ENCODE peak calls at places on chromosomes 5 and 9, in seven cellular contexts. C is pancreas, V is foreskin fibroblast, A is transverse colon, Q is A673, M is tibial artery, K is SK-N-MC. S is an unnamed sample.

GRCh38 chr9:127057970-127058644 is 64.3 kb downstream of the ANGPTL2 start:
- DNase-seq in C (no peak), V (peak), A (no peak), Q (no peak), M (no peak), K (no peak), S (no peak)

GRCh38 chr5:149636861-149637246 is 55.6 kb downstream of the ARHGEF37 start:
- DNase-seq in C (peak), V (peak), A (no peak), Q (peak), M (peak), K (no peak), S (peak)

GRCh38 chr9:80775515-80775914 is 913.8 kb downstream of the TLE1 start:
- DNase-seq in C (no peak), V (peak), A (no peak), Q (no peak), M (no peak), K (no peak), S (peak)

GRCh38 chr9:123871781-123872180 is 58.1 kb downstream of the DENND1A start:
- DNase-seq in C (no peak), V (peak), A (no peak), Q (no peak), M (no peak), K (no peak), S (no peak)

GRCh38 chr5:1750469-1750868 is 49.2 kb downstream of the MRPL36 start:
- DNase-seq in C (no peak), V (no peak), A (no peak), Q (no peak), M (peak), K (no peak), S (no peak)

GRCh38 chr9:134627417-134628353 is 13.9 kb upstream of the COL5A1 start:
- DNase-seq in C (no peak), V (no peak), A (no peak), Q (no peak), M (no peak), K (no peak), S (no peak)

GRCh38 chr9:127928232-127929043 is 2.1 kb downstream of the PIP5KL1 start:
- DNase-seq in C (no peak), V (no peak), A (no peak), Q (no peak), M (no peak), K (no peak), S (no peak)

GRCh38 chr5:128271859-128272446 is 188.4 kb downstream of the SLC12A2 start:
- DNase-seq in C (no peak), V (peak), A (no peak), Q (no peak), M (no peak), K (no peak), S (peak)

GRCh38 chr5:119583684-119584083 is 45.7 kb upstream of the FAM170A start:
- DNase-seq in C (no peak), V (no peak), A (no peak), Q (no peak), M (no peak), K (no peak), S (peak)

GRCh38 chr9:70159630-70160029 is 99.1 kb upstream of the SMC5 start:
- DNase-seq in C (no peak), V (no peak), A (no peak), Q (no peak), M (no peak), K (no peak), S (no peak)

GRCh38 chr9:134679616-134680392 is 38.2 kb downstream of the COL5A1 start:
- DNase-seq in C (no peak), V (no peak), A (no peak), Q (no peak), M (no peak), K (no peak), S (no peak)

GRCh38 chr5:39209924-39210323 is 9.4 kb downstream of the FYB1 start:
- DNase-seq in C (no peak), V (no peak), A (peak), Q (no peak), M (no peak), K (no peak), S (no peak)

GRCh38 chr5:90518666-90519065 is 10.7 kb downstream of the LYSMD3 start:
- DNase-seq in C (no peak), V (peak), A (no peak), Q (peak), M (no peak), K (peak), S (no peak)

GRCh38 chr5:151618907-151619306 is 27.8 kb upstream of the FAT2 start:
- DNase-seq in C (no peak), V (no peak), A (no peak), Q (no peak), M (no peak), K (no peak), S (no peak)

GRCh38 chr5:151619812-151620462 is 28.8 kb upstream of the FAT2 start:
- DNase-seq in C (no peak), V (no peak), A (no peak), Q (peak), M (no peak), K (no peak), S (no peak)

GRCh38 chr5:151622367-151623097 is 31.4 kb upstream of the FAT2 start:
- DNase-seq in C (no peak), V (peak), A (no peak), Q (no peak), M (no peak), K (no peak), S (peak)

GRCh38 chr5:151617841-151618710 is 26.9 kb upstream of the FAT2 start:
- DNase-seq in C (no peak), V (no peak), A (no peak), Q (no peak), M (no peak), K (no peak), S (no peak)

GRCh38 chr5:151620463-151620844 is 29.3 kb upstream of the FAT2 start:
- DNase-seq in C (no peak), V (no peak), A (no peak), Q (peak), M (no peak), K (no peak), S (no peak)
- H3K4me3 ChIP-seq in C (no peak), V (no peak), A (no peak), Q (no peak), M (no peak), K (peak), S (no peak)

GRCh38 chr5:135385576-135385975 is 13.5 kb downstream of the MACROH2A1 start:
- DNase-seq in C (no peak), V (no peak), A (no peak), Q (no peak), M (no peak), K (no peak), S (no peak)

GRCh38 chr5:135387629-135387960 is 11.4 kb downstream of the MACROH2A1 start:
- DNase-seq in C (no peak), V (no peak), A (no peak), Q (no peak), M (no peak), K (no peak), S (peak)

GRCh38 chr5:135384898-135385297 is 14.1 kb downstream of the MACROH2A1 start:
- DNase-seq in C (no peak), V (no peak), A (no peak), Q (no peak), M (no peak), K (no peak), S (no peak)

GRCh38 chr5:135386886-135387628 is 12.0 kb downstream of the MACROH2A1 start:
- DNase-seq in C (no peak), V (peak), A (peak), Q (peak), M (no peak), K (no peak), S (peak)

GRCh38 chr5:135386096-135386495 is 12.9 kb downstream of the MACROH2A1 start:
- DNase-seq in C (no peak), V (peak), A (no peak), Q (no peak), M (no peak), K (no peak), S (no peak)
- H3K4me3 ChIP-seq in C (no peak), V (no peak), A (no peak), Q (no peak), M (no peak), K (no peak), S (no peak)

DNA sequence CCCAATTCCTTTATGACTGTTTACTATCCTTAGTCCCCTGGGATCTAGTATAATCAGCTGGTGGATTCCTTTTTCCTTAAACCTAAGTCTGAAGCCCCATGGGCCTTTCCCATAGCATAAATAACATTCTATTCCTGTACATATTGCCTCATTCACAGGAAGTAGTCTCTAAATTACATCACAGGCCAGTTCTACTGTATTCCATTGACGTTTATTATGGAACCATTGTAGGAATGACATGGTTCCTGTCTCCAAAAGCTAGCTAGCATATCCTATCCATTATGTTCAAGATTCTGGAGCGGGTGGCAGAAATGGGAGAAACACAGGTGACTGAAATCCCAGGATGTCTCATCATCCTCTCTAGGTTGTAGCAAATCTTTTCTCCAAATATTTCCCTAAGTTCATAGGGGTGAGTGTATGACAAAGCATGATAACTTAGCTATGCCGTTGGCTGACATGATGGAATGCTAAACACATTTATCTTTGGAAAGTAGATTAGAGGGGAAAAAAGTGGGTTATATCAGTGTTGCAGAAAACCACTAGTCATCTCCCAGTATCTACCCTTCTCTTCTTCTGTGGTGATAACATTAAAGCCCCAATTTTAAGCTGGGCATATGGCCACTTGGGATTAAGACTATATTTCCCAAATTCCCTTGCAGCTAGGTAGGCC is 140.1 kb downstream of the FGF1 start:
- DNase-seq in C (no peak), V (no peak), A (no peak), Q (no peak), M (no peak), K (no peak), S (peak)
- H3K4me3 ChIP-seq in C (no peak), V (no peak), A (no peak), Q (no peak), M (no peak), K (no peak), S (no peak)

GRCh38 chr5:73436535-73437125 is 11.9 kb downstream of the FOXD1 start:
- DNase-seq in C (no peak), V (no peak), A (no peak), Q (no peak), M (no peak), K (no peak), S (no peak)

GRCh38 chr5:73438048-73438896 is 10.3 kb downstream of the FOXD1 start:
- DNase-seq in C (no peak), V (no peak), A (no peak), Q (no peak), M (no peak), K (no peak), S (no peak)

GRCh38 chr5:73438897-73439470 is 9.6 kb downstream of the FOXD1 start:
- DNase-seq in C (no peak), V (no peak), A (no peak), Q (no peak), M (no peak), K (no peak), S (no peak)

GRCh38 chr5:73435640-73436534 is 12.7 kb downstream of the FOXD1 start:
- DNase-seq in C (no peak), V (no peak), A (no peak), Q (no peak), M (no peak), K (no peak), S (no peak)

GRCh38 chr5:73437126-73438047 is 11.2 kb downstream of the FOXD1 start:
- DNase-seq in C (no peak), V (peak), A (peak), Q (peak), M (no peak), K (no peak), S (peak)
- H3K4me3 ChIP-seq in C (no peak), V (peak), A (peak), Q (peak), M (peak), K (no peak), S (peak)

GRCh38 chr9:18568969-18569368 is 95.0 kb downstream of the ADAMTSL1 start:
- DNase-seq in C (no peak), V (peak), A (no peak), Q (no peak), M (no peak), K (no peak), S (peak)

GRCh38 chr9:18564018-18564880 is 90.3 kb downstream of the ADAMTSL1 start:
- DNase-seq in C (no peak), V (no peak), A (no peak), Q (no peak), M (no peak), K (no peak), S (no peak)

GRCh38 chr9:18573157-18573556 is 99.2 kb downstream of the ADAMTSL1 start:
- DNase-seq in C (no peak), V (no peak), A (no peak), Q (no peak), M (no peak), K (no peak), S (no peak)

GRCh38 chr9:18566125-18566524 is 92.2 kb downstream of the ADAMTSL1 start:
- DNase-seq in C (no peak), V (peak), A (no peak), Q (no peak), M (no peak), K (no peak), S (peak)

GRCh38 chr9:18569941-18570630 is 96.1 kb downstream of the ADAMTSL1 start:
- DNase-seq in C (no peak), V (no peak), A (no peak), Q (no peak), M (no peak), K (no peak), S (no peak)
- H3K4me3 ChIP-seq in C (no peak), V (no peak), A (no peak), Q (no peak), M (no peak), K (no peak), S (no peak)

S was measured in fibroblast of villous mesenchyme.